ENCODE peak calls at places on chromosomes 3 and 15, in ten cellular contexts. U is fibroblast of gingiva; G is psoas muscle; W is stimulated activated CD4-positive, alpha-beta T cell treated with anti-CD3 and anti-CD28 coated beads, Interleukin-12 subunit alpha, Interleukin-12 subunit beta, amount 100 ng/mL, for 48 hours; O is KG1; Q is astrocyte; I is ovary; P is activated CD4-positive, alpha-beta T cell treated with anti-CD3 and anti-CD28 coated beads for 24 hours; R is CD4-positive, alpha-beta T cell; N is RPMI7951. M is an unnamed sample.

GRCh38 chr15:67732994-67733393 is 92.3 kb upstream of the SKOR1 start:
- DNase-seq in U (no peak), G (no peak), W (no peak), O (no peak), Q (no peak), I (no peak), P (no peak), R (no peak), N (no peak), M (no peak)

GRCh38 chr3:42698911-42699230 is 3.7 kb downstream of the HHATL start:
- DNase-seq in U (no peak), G (no peak), W (no peak), O (no peak), Q (no peak), I (no peak), P (no peak), R (no peak), N (no peak), M (no peak)

GRCh38 chr3:10804183-10804648 is 11.8 kb upstream of the SLC6A11 start:
- DNase-seq in U (no peak), G (no peak), W (no peak), O (no peak), Q (peak), I (no peak), P (no peak), R (no peak), N (peak), M (no peak)

GRCh38 chr3:63655519-63655918 is 3.0 kb downstream of the SNTN start:
- DNase-seq in U (peak), G (no peak), W (no peak), O (no peak), Q (peak), I (no peak), P (no peak), R (no peak), N (peak), M (peak)

GRCh38 chr3:155022896-155023295 is 57.2 kb upstream of the MME start:
- DNase-seq in U (no peak), G (no peak), W (no peak), O (no peak), Q (no peak), I (no peak), P (no peak), R (no peak), N (no peak), M (no peak)

GRCh38 chr3:101026244-101026643 is 33.0 kb upstream of the ABI3BP start:
- DNase-seq in U (no peak), G (no peak), W (no peak), O (no peak), Q (no peak), I (no peak), P (no peak), R (no peak), N (no peak), M (no peak)

GRCh38 chr15:92618121-92618520 is 37.5 kb downstream of the FAM174B start:
- DNase-seq in U (no peak), G (no peak), W (no peak), O (no peak), Q (no peak), I (peak), P (no peak), R (no peak), N (no peak), M (no peak)

GRCh38 chr15:45169608-45170480 is 17.9 kb downstream of the SHF start:
- DNase-seq in U (no peak), G (no peak), W (no peak), O (no peak), Q (no peak), I (no peak), P (no peak), R (no peak), N (no peak), M (no peak)

GRCh38 chr15:26667222-26667988 is 105.5 kb downstream of the GABRB3 start:
- DNase-seq in U (no peak), G (no peak), W (no peak), O (no peak), Q (no peak), I (no peak), P (no peak), R (no peak), N (no peak), M (no peak)

GRCh38 chr3:128697336-128697735 is 28.6 kb upstream of the RAB7A start:
- DNase-seq in U (no peak), G (no peak), W (no peak), O (no peak), Q (no peak), I (no peak), P (no peak), R (no peak), N (no peak), M (no peak)

GRCh38 chr3:120797857-120798256 is 55.3 kb downstream of the GTF2E1 start:
- DNase-seq in U (no peak), G (no peak), W (no peak), O (no peak), Q (no peak), I (no peak), P (no peak), R (no peak), N (no peak), M (no peak)

GRCh38 chr3:2303567-2303966 is 204.9 kb downstream of the CNTN4 start:
- DNase-seq in U (no peak), G (no peak), W (no peak), O (peak), Q (no peak), I (no peak), P (no peak), R (no peak), N (peak), M (no peak)